ENCODE peak calls at places on chromosomes 4 and X, in ten cellular contexts. One of them, this sample, is unnamed.

GRCh38 chr4:119526786-119527550 is 101.6 kb downstream of the PDE5A start:
- DNase-seq in tibial artery: no peak
- DNase-seq in astrocyte of the hippocampus: peak; percentile 52
- DNase-seq in activated CD4-positive, alpha-beta T cell treated with anti-CD3 and anti-CD28 coated beads, Interleukin-2, amount 50 U/mL, for 4 hours: no peak
- DNase-seq in caudate nucleus: no peak
- DNase-seq in HEK293T: no peak
- DNase-seq in activated T-helper 1 cell treated with Interleukin-2 at 50 U/mL for 16 hours: no peak
- DNase-seq in kidney epithelial cell: no peak
- DNase-seq in posterior vena cava: no peak
- DNase-seq in tibial nerve: no peak
- DNase-seq in this sample: no peak

GRCh38 chr4:19729873-19730735 is 521.6 kb upstream of the SLIT2 start:
- DNase-seq in tibial artery: no peak
- DNase-seq in astrocyte of the hippocampus: no peak
- DNase-seq in activated CD4-positive, alpha-beta T cell treated with anti-CD3 and anti-CD28 coated beads, Interleukin-2, amount 50 U/mL, for 4 hours: no peak
- DNase-seq in caudate nucleus: no peak
- DNase-seq in HEK293T: no peak
- DNase-seq in activated T-helper 1 cell treated with Interleukin-2 at 50 U/mL for 16 hours: no peak
- DNase-seq in kidney epithelial cell: no peak
- DNase-seq in posterior vena cava: no peak
- DNase-seq in tibial nerve: no peak
- DNase-seq in this sample: no peak

GRCh38 chrX:30620125-30620524 is 33.1 kb upstream of the GK start:
- DNase-seq in tibial artery: no peak
- DNase-seq in astrocyte of the hippocampus: no peak
- DNase-seq in activated CD4-positive, alpha-beta T cell treated with anti-CD3 and anti-CD28 coated beads, Interleukin-2, amount 50 U/mL, for 4 hours: no peak
- DNase-seq in caudate nucleus: no peak
- DNase-seq in HEK293T: no peak
- DNase-seq in activated T-helper 1 cell treated with Interleukin-2 at 50 U/mL for 16 hours: no peak
- DNase-seq in kidney epithelial cell: no peak
- DNase-seq in posterior vena cava: no peak
- DNase-seq in tibial nerve: no peak
- DNase-seq in this sample: no peak

GRCh38 chr4:6474705-6475457 is 2.5 kb upstream of the PPP2R2C start:
- DNase-seq in tibial artery: peak; percentile 38
- DNase-seq in astrocyte of the hippocampus: no peak
- DNase-seq in activated CD4-positive, alpha-beta T cell treated with anti-CD3 and anti-CD28 coated beads, Interleukin-2, amount 50 U/mL, for 4 hours: no peak
- DNase-seq in caudate nucleus: no peak
- DNase-seq in HEK293T: no peak
- DNase-seq in activated T-helper 1 cell treated with Interleukin-2 at 50 U/mL for 16 hours: no peak
- DNase-seq in kidney epithelial cell: no peak
- DNase-seq in posterior vena cava: peak; percentile 29
- DNase-seq in tibial nerve: no peak
- DNase-seq in this sample: no peak

GRCh38 chr4:142961866-142962265 is 115.8 kb upstream of the INPP4B start:
- DNase-seq in tibial artery: no peak
- DNase-seq in astrocyte of the hippocampus: no peak
- DNase-seq in activated CD4-positive, alpha-beta T cell treated with anti-CD3 and anti-CD28 coated beads, Interleukin-2, amount 50 U/mL, for 4 hours: no peak
- DNase-seq in caudate nucleus: no peak
- DNase-seq in HEK293T: no peak
- DNase-seq in activated T-helper 1 cell treated with Interleukin-2 at 50 U/mL for 16 hours: no peak
- DNase-seq in kidney epithelial cell: no peak
- DNase-seq in posterior vena cava: no peak
- DNase-seq in tibial nerve: peak; percentile 33
- DNase-seq in this sample: no peak

GRCh38 chrX:133593531-133593930 is 178.2 kb upstream of the GPC4 start:
- DNase-seq in tibial artery: no peak
- DNase-seq in astrocyte of the hippocampus: no peak
- DNase-seq in activated CD4-positive, alpha-beta T cell treated with anti-CD3 and anti-CD28 coated beads, Interleukin-2, amount 50 U/mL, for 4 hours: no peak
- DNase-seq in caudate nucleus: no peak
- DNase-seq in HEK293T: no peak
- DNase-seq in activated T-helper 1 cell treated with Interleukin-2 at 50 U/mL for 16 hours: no peak
- DNase-seq in kidney epithelial cell: no peak
- DNase-seq in posterior vena cava: no peak
- DNase-seq in tibial nerve: no peak
- DNase-seq in this sample: no peak

GRCh38 chr4:153274967-153275366 is 69.5 kb upstream of the MND1 start:
- DNase-seq in tibial artery: no peak
- DNase-seq in astrocyte of the hippocampus: no peak
- DNase-seq in activated CD4-positive, alpha-beta T cell treated with anti-CD3 and anti-CD28 coated beads, Interleukin-2, amount 50 U/mL, for 4 hours: no peak
- DNase-seq in caudate nucleus: no peak
- DNase-seq in HEK293T: no peak
- DNase-seq in activated T-helper 1 cell treated with Interleukin-2 at 50 U/mL for 16 hours: no peak
- DNase-seq in kidney epithelial cell: no peak
- DNase-seq in posterior vena cava: no peak
- DNase-seq in tibial nerve: no peak
- DNase-seq in this sample: no peak

GRCh38 chr4:26780524-26780923 is 80.1 kb upstream of the STIM2 start:
- DNase-seq in tibial artery: no peak
- DNase-seq in astrocyte of the hippocampus: no peak
- DNase-seq in activated CD4-positive, alpha-beta T cell treated with anti-CD3 and anti-CD28 coated beads, Interleukin-2, amount 50 U/mL, for 4 hours: no peak
- DNase-seq in caudate nucleus: no peak
- DNase-seq in HEK293T: no peak
- DNase-seq in activated T-helper 1 cell treated with Interleukin-2 at 50 U/mL for 16 hours: no peak
- DNase-seq in kidney epithelial cell: no peak
- DNase-seq in posterior vena cava: no peak
- DNase-seq in tibial nerve: no peak
- DNase-seq in this sample: peak; percentile 27

GRCh38 chrX:67917412-67918010 is 373.7 kb downstream of the AR start:
- DNase-seq in tibial artery: no peak
- DNase-seq in astrocyte of the hippocampus: no peak
- DNase-seq in activated CD4-positive, alpha-beta T cell treated with anti-CD3 and anti-CD28 coated beads, Interleukin-2, amount 50 U/mL, for 4 hours: no peak
- DNase-seq in caudate nucleus: no peak
- DNase-seq in HEK293T: no peak
- DNase-seq in activated T-helper 1 cell treated with Interleukin-2 at 50 U/mL for 16 hours: no peak
- DNase-seq in kidney epithelial cell: no peak
- DNase-seq in posterior vena cava: no peak
- DNase-seq in tibial nerve: no peak
- DNase-seq in this sample: no peak

GRCh38 chr4:10554694-10555093 is 97.5 kb upstream of the ZNF518B start:
- DNase-seq in tibial artery: no peak
- DNase-seq in astrocyte of the hippocampus: peak; percentile 76
- DNase-seq in activated CD4-positive, alpha-beta T cell treated with anti-CD3 and anti-CD28 coated beads, Interleukin-2, amount 50 U/mL, for 4 hours: peak; percentile 15
- DNase-seq in caudate nucleus: no peak
- DNase-seq in HEK293T: peak; percentile 45
- DNase-seq in activated T-helper 1 cell treated with Interleukin-2 at 50 U/mL for 16 hours: no peak
- DNase-seq in kidney epithelial cell: no peak
- DNase-seq in posterior vena cava: no peak
- DNase-seq in tibial nerve: peak; percentile 89
- DNase-seq in this sample: peak; percentile 14

This sample was measured in GM04503.